ENCODE peak calls at places on chromosomes 13 and 19, in five cellular contexts. V, J, X, M and W are unnamed samples.

GRCh38 chr13:20475927-20476691 is 49.5 kb downstream of the CRYL1 start:
- DNase-seq in V (no peak), M (no peak), X (peak), J (no peak), W (no peak)

GRCh38 chr19:3115916-3116602 is 19.8 kb upstream of the GNA15 start:
- DNase-seq in M (no peak), X (peak), V (peak), J (no peak), W (no peak)

GRCh38 chr19:18194554-18195238 is 1.7 kb downstream of the MPV17L2 start:
- DNase-seq in V (no peak), M (peak), J (peak), X (peak), W (no peak)

GRCh38 chr19:57748029-57748428 is 1.4 kb downstream of the ZNF776 start:
- DNase-seq in V (no peak), X (no peak), M (no peak), J (no peak), W (no peak)

GRCh38 chr19:13865578-13866462 is 11.1 kb upstream of the NANOS3 start:
- DNase-seq in V (no peak), M (no peak), X (no peak), J (no peak), W (no peak)

GRCh38 chr13:25971499-25972145 is 80.2 kb downstream of the SHISA2 start:
- DNase-seq in M (no peak), X (no peak), J (no peak), V (no peak), W (no peak)

GRCh38 chr19:49165111-49165750 is 7.6 kb downstream of the TRPM4 start:
- DNase-seq in X (no peak), V (no peak), J (no peak), M (no peak), W (no peak)

GRCh38 chr13:26476111-26476743 is 81.3 kb upstream of the WASF3 start:
- DNase-seq in J (peak), V (peak), X (peak), M (peak), W (no peak)

GRCh38 chr13:49783865-49784264 is 8.6 kb downstream of the KPNA3 start:
- DNase-seq in M (no peak), V (no peak), J (no peak), X (no peak), W (no peak)

GRCh38 chr19:3687774-3688706 is 12.2 kb downstream of the PIP5K1C start:
- DNase-seq in M (no peak), V (no peak), X (peak), J (no peak), W (no peak)

GRCh38 chr13:71613347-71613746 is 253.7 kb downstream of the DACH1 start:
- DNase-seq in M (no peak), X (no peak), V (no peak), J (no peak), W (no peak)

GRCh38 chr19:33814181-33815165 is 17.8 kb downstream of the KCTD15 start:
- DNase-seq in M (no peak), J (peak), V (no peak), X (no peak), W (no peak)

DNA sequence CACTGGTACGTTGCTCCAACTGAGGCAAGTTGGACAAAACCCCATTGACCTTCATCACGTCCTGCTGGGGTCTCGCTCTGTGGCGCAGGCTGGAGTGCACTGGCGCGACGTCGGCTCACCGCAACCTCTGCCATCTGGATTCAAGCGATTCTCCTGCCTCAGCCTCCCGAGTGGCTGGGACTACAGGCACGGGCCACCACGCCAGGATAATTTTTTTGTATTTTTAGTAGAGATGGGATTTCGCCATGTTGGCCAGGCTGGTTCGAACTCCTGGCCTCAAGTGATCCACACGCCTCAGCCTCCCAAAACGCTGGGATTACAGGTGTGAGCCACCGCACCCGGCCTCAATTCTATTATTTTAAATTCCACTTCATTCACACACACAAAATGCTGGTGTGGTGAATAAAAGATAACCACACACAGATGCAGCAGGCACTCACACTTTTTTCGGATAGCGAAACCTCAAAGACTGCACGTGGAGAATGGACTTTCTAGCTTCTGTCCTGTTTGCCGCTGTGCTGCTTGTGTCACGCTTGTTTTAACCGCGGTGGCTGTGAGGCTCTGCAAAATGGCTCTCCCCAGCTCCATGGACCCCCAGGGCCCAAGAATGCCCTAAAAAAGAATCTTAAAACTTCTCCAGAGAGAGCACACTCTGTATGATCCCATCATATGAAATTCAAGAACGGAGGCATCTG is 58.4 kb downstream of the COL4A1 start:
- DNase-seq in X (no peak), J (no peak), V (no peak), M (no peak), W (no peak)
- H2BK15ac ChIP-seq in X (no peak), J (peak), V (no peak), M (peak), W (no peak)

GRCh38 chr19:53958168-53958571 is 4.6 kb upstream of the CACNG8 start:
- DNase-seq in J (no peak), V (no peak), X (peak), M (no peak), W (no peak)
- H3K18ac ChIP-seq in J (no peak), V (peak), X (no peak), M (no peak), W (no peak)

GRCh38 chr19:40088299-40089047 is 2.3 kb downstream of the ZNF780A start:
- DNase-seq in V (no peak), X (no peak), M (no peak), J (no peak), W (no peak)
- H3K4me3 ChIP-seq in V (no peak), X (no peak), M (no peak), J (no peak), W (no peak)

GRCh38 chr19:1239420-1239795 is 1.6 kb upstream of the CBARP start:
- DNase-seq in J (no peak), M (no peak), V (no peak), X (no peak), W (no peak)
- H2BK15ac ChIP-seq in J (no peak), M (no peak), V (no peak), X (no peak), W (peak)

GRCh38 chr13:48295271-48295670 is 8.3 kb upstream of the RB1 start:
- DNase-seq in V (no peak), X (no peak), M (no peak), J (no peak), W (no peak)
- H3K18ac ChIP-seq in V (no peak), X (no peak), M (no peak), J (no peak), W (no peak)

DNA sequence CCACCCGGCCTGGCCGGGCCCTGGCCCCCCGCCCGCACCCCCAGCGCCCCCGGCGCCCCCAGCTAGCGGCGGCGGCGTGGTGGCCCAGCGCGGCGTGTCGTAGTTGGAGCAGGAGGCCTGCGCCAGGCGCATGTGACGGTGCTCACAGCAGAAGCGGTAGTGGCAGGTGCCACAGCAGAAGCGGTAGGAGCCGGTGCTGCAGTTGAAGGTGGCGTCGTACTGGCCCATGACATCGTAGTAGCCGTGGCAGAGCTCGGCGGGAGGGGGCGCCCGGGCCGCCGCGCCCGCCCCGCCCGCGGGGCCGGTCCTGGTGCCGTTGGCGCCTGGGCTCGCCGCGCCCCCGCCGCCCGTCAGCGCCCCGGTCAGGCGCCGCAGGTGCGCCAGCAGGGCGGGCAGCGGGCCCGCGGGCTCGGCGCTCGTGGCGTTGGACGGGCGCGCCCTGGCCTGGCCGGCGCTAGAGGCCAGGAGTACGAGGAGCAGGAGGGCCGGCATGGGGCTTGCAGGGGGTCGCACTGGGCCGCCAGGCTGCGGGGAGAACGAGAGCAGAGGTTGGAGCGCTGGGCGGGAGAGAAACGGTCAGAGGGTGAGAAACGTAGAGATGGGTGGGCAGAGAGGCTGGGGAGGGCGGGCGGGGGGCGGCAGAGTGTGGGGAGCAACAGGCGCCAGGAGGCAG is 592 bp downstream of the SHISA7 start:
- DNase-seq in X (no peak), V (no peak), M (no peak), J (no peak), W (no peak)
- H3K4me3 ChIP-seq in X (no peak), V (no peak), M (no peak), J (no peak), W (no peak)

GRCh38 chr13:50990050-50990449 is 80.5 kb downstream of the RNASEH2B start:
- DNase-seq in M (no peak), J (no peak), V (no peak), X (no peak), W (no peak)

GRCh38 chr13:50991624-50992610 is 82.3 kb downstream of the RNASEH2B start:
- DNase-seq in M (peak), X (no peak), J (no peak), V (no peak), W (no peak)

GRCh38 chr13:50993371-50993770 is 83.8 kb downstream of the RNASEH2B start:
- DNase-seq in X (no peak), J (no peak), M (no peak), V (no peak), W (no peak)

GRCh38 chr13:50989476-50989875 is 79.9 kb downstream of the RNASEH2B start:
- DNase-seq in X (peak), V (no peak), J (no peak), M (peak), W (no peak)

GRCh38 chr13:50990540-50991506 is 81.2 kb downstream of the RNASEH2B start:
- DNase-seq in J (peak), V (no peak), M (peak), X (peak), W (peak)
- H2BK15ac ChIP-seq in J (no peak), V (peak), M (no peak), X (no peak), W (no peak)

GRCh38 chr13:98263841-98264240 is 86.8 kb upstream of the RNF113B start:
- DNase-seq in M (no peak), J (no peak), X (no peak), V (no peak), W (no peak)

GRCh38 chr13:98258226-98258625 is 81.2 kb upstream of the RNF113B start:
- DNase-seq in J (no peak), X (no peak), V (no peak), M (no peak), W (no peak)

GRCh38 chr13:98262307-98262706 is 85.2 kb upstream of the RNF113B start:
- DNase-seq in J (no peak), V (no peak), X (no peak), M (no peak), W (no peak)

GRCh38 chr13:98261165-98261672 is 84.2 kb upstream of the RNF113B start:
- DNase-seq in X (no peak), J (no peak), M (no peak), V (no peak), W (no peak)

GRCh38 chr13:98260357-98261164 is 83.5 kb upstream of the RNF113B start:
- DNase-seq in J (no peak), M (no peak), X (no peak), V (no peak), W (no peak)
- H3K18ac ChIP-seq in J (peak), M (peak), X (no peak), V (no peak), W (no peak)